ENCODE peak calls at places on chromosomes 16 and 17, in seven cellular contexts. Q, Y, K, E, T, F and R are unnamed samples. For H3K4me1, the result is how much of the 10 kb centered on the place peaks cover.

GRCh38 chr17:45261577-45262515 is at the start of gene SPATA32:
- DNase-seq in Q (peak), Y (no peak), K (peak), E (no peak), T (peak), F (no peak), R (peak)

GRCh38 chr16:73949574-73950348 is 346.9 kb upstream of the PSMD7 start:
- DNase-seq in Q (no peak), Y (peak), K (no peak), E (no peak), T (no peak), F (no peak), R (no peak)

GRCh38 chr16:4116328-4117249 is at the start of gene ADCY9:
- DNase-seq in Q (peak), Y (peak), K (peak), E (no peak), T (peak), F (no peak), R (peak)

GRCh38 chr16:77584205-77584859 is 138.0 kb upstream of the NUDT7 start:
- DNase-seq in Q (peak), Y (peak), K (peak), E (peak), T (peak), F (peak), R (no peak)

GRCh38 chr17:74049167-74049797 is 154.2 kb upstream of the RPL38 start:
- DNase-seq in Q (no peak), Y (no peak), K (no peak), E (no peak), T (no peak), F (no peak), R (no peak)

GRCh38 chr17:12620200-12620720 is 45.4 kb upstream of the MYOCD start:
- DNase-seq in Q (no peak), Y (peak), K (peak), E (no peak), T (no peak), F (no peak), R (no peak)

GRCh38 chr17:4072487-4073157 is 70.2 kb downstream of the ZZEF1 start:
- DNase-seq in Q (no peak), Y (peak), K (no peak), E (no peak), T (no peak), F (no peak), R (no peak)

GRCh38 chr16:35391328-35391727 is 1931.9 kb downstream of the TP53TG3F start:
- DNase-seq in Q (no peak), Y (no peak), K (peak), E (no peak), T (peak), F (peak), R (no peak)

GRCh38 chr16:28591355-28591754 is 5.5 kb downstream of the SULT1A2 start:
- DNase-seq in Q (no peak), Y (no peak), K (no peak), E (no peak), T (no peak), F (no peak), R (no peak)

GRCh38 chr17:45087496-45087975 is 26.4 kb downstream of the NMT1 start:
- DNase-seq in Q (no peak), Y (peak), K (no peak), E (no peak), T (no peak), F (no peak), R (no peak)

GRCh38 chr17:30530346-30531025 is 53.3 kb downstream of the GOSR1 start:
- DNase-seq in Q (no peak), Y (peak), K (no peak), E (no peak), T (no peak), F (no peak), R (no peak)

GRCh38 chr17:6711081-6711674 is 2.0 kb downstream of the SLC13A5 start:
- DNase-seq in Q (no peak), Y (no peak), K (no peak), E (peak), T (peak), F (no peak), R (no peak)

GRCh38 chr17:40996829-40997228 is 2.9 kb upstream of the KRTAP3-3 start:
- DNase-seq in Q (no peak), Y (peak), K (no peak), E (no peak), T (no peak), F (no peak), R (no peak)
- H3K4me1 ChIP-seq in Q (under half), Y (under half), K (under half), E (under half), T (under half), F (under half), R (under half)

GRCh38 chr17:82494236-82495055 is 25.1 kb upstream of the FOXK2 start:
- DNase-seq in Q (peak), Y (peak), K (peak), E (peak), T (peak), F (peak), R (peak)
- H3K4me3 ChIP-seq in Q (no peak), Y (no peak), K (peak), E (no peak), T (no peak), F (peak), R (no peak)

GRCh38 chr16:11672206-11673090 is 4.2 kb downstream of the SNN start:
- DNase-seq in Q (no peak), Y (no peak), K (no peak), E (no peak), T (no peak), F (no peak), R (peak)

GRCh38 chr16:11675561-11676511 is 7.6 kb downstream of the SNN start:
- DNase-seq in Q (peak), Y (peak), K (no peak), E (peak), T (no peak), F (no peak), R (peak)

GRCh38 chr16:11673091-11674000 is 5.1 kb downstream of the SNN start:
- DNase-seq in Q (no peak), Y (no peak), K (no peak), E (no peak), T (no peak), F (no peak), R (no peak)

GRCh38 chr16:11674818-11675560 is 6.7 kb downstream of the SNN start:
- DNase-seq in Q (no peak), Y (peak), K (no peak), E (peak), T (no peak), F (no peak), R (no peak)

DNA sequence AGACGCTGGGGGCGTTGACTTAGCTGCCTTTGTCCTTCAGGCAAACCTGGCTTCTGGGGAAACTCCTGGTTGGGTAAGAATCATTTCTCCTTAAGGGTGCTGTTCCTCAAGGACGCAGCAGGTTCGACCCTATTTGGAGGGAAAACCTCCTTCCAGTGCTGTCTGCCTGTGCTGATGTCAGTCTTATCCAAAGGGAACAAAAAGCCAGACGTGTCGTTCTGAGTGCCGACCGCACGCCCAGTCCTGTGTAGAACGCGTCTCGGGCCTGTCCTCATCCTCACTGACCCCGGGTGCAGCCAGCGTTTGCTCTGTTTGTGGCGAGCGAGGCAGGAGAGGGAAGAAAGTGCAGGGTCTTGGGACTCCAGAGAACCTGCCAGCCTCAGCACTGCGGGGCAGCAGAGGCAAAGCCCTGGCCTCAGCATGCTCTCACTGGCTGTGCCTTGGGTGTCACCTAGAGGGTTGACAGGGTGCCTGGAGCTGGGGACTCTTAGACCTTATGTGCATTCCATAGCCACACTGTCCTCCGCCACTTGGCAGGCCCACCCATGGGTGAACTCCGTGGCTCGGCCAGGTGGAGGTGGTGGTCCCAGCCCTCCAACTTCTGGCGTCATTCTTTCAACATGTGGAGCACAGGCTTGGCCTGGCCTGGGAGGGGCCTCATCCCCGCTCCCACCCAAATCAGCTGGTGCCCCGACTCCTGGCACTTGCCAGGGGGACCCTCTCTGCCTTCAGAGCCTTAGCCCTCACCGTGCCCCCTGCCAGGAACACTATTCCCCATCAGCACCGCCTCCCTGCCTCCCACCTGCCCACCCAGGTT is 6.0 kb downstream of the SNN start:
- DNase-seq in Q (no peak), Y (no peak), K (no peak), E (no peak), T (no peak), F (no peak), R (no peak)
- H3K27ac ChIP-seq in Q (no peak), Y (no peak), K (no peak), E (peak), T (peak), F (no peak), R (no peak)

GRCh38 chr16:57800213-57801097 is 1.8 kb downstream of the KIFC3 start:
- DNase-seq in Q (no peak), Y (no peak), K (no peak), E (no peak), T (peak), F (no peak), R (no peak)
- H3K4me1 ChIP-seq in Q (under half), Y (under half), K (under half), E (under half), T (half or more), F (under half), R (under half)

DNA sequence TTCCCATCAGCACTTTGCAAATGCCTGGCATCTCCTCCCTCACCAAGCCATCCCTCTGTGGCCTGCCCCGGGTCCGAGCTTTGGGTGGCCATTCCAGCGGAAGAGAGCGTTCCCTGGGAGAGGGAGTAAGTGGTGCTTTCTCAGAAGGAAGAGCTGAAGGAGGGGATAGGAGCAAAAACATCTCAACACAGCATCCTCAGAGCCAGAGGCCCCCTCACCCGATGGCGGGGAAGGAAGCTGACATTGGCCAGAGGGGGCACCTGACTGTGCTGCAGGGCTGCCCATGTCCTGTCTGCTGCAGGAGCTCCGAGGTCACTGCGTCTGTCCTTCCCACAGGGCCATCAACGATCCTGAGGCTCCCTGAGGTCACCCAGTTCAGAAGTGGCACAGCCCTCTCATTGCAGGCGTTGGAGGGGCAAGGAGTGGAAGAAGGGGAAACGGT is 427 bp upstream of the TLCD3B start:
- DNase-seq in Q (no peak), Y (no peak), K (no peak), E (no peak), T (no peak), F (no peak), R (no peak)
- H3K4me3 ChIP-seq in Q (no peak), Y (no peak), K (peak), E (no peak), T (no peak), F (peak), R (no peak)